ENCODE peak calls at places on chromosomes 16 and 17, in nine cellular contexts. One of them, this sample, is unnamed.

GRCh38 chr17:45388604-45389325 is 43.9 kb downstream of the ARHGAP27 start:
- DNase-seq in hepatic stellate cell: peak
- DNase-seq in EH: peak
- DNase-seq in cardiac fibroblast: peak
- DNase-seq in GM23248: peak
- DNase-seq in SK-N-DZ: no peak
- DNase-seq in LoVo: no peak
- DNase-seq in NCI-H1105: no peak
- DNase-seq in skeletal muscle cell: no peak
- DNase-seq in this sample: no peak

GRCh38 chr17:57284984-57285646 is 28.8 kb downstream of the MSI2 start:
- DNase-seq in EH: no peak
- DNase-seq in skeletal muscle cell: no peak
- DNase-seq in hepatic stellate cell: no peak
- DNase-seq in cardiac fibroblast: no peak
- DNase-seq in SK-N-DZ: no peak
- DNase-seq in LoVo: no peak
- DNase-seq in NCI-H1105: no peak
- DNase-seq in GM23248: no peak
- DNase-seq in this sample: no peak

GRCh38 chr17:45320931-45321461 is 4.2 kb upstream of the MAP3K14 start:
- DNase-seq in GM23248: peak
- DNase-seq in SK-N-DZ: no peak
- DNase-seq in LoVo: peak
- DNase-seq in cardiac fibroblast: peak
- DNase-seq in NCI-H1105: no peak
- DNase-seq in hepatic stellate cell: peak
- DNase-seq in skeletal muscle cell: peak
- DNase-seq in EH: peak
- DNase-seq in this sample: peak

GRCh38 chr16:29993903-29994612 is 1.4 kb downstream of the HIRIP3 start:
- DNase-seq in skeletal muscle cell: no peak
- DNase-seq in EH: no peak
- DNase-seq in hepatic stellate cell: no peak
- DNase-seq in GM23248: no peak
- DNase-seq in LoVo: no peak
- DNase-seq in SK-N-DZ: no peak
- DNase-seq in NCI-H1105: no peak
- DNase-seq in cardiac fibroblast: no peak
- DNase-seq in this sample: no peak

GRCh38 chr16:27286446-27286845 is 17.9 kb upstream of the NSMCE1 start:
- DNase-seq in LoVo: no peak
- DNase-seq in EH: peak
- DNase-seq in SK-N-DZ: no peak
- DNase-seq in skeletal muscle cell: peak
- DNase-seq in GM23248: peak
- DNase-seq in hepatic stellate cell: peak
- DNase-seq in cardiac fibroblast: peak
- DNase-seq in NCI-H1105: no peak
- DNase-seq in this sample: no peak

GRCh38 chr17:21373034-21373433 is 3.1 kb upstream of the KCNJ12 start:
- DNase-seq in GM23248: no peak
- DNase-seq in LoVo: no peak
- DNase-seq in SK-N-DZ: no peak
- DNase-seq in cardiac fibroblast: no peak
- DNase-seq in hepatic stellate cell: no peak
- DNase-seq in NCI-H1105: no peak
- DNase-seq in EH: no peak
- DNase-seq in skeletal muscle cell: peak
- DNase-seq in this sample: no peak

GRCh38 chr16:11038305-11038704 is 93.9 kb downstream of the CLEC16A start:
- DNase-seq in GM23248: no peak
- DNase-seq in EH: no peak
- DNase-seq in NCI-H1105: no peak
- DNase-seq in skeletal muscle cell: no peak
- DNase-seq in cardiac fibroblast: no peak
- DNase-seq in hepatic stellate cell: no peak
- DNase-seq in LoVo: no peak
- DNase-seq in SK-N-DZ: no peak
- DNase-seq in this sample: no peak

GRCh38 chr17:59299400-59300092 is 31.9 kb upstream of the YPEL2 start:
- DNase-seq in GM23248: no peak
- DNase-seq in skeletal muscle cell: no peak
- DNase-seq in NCI-H1105: no peak
- DNase-seq in hepatic stellate cell: no peak
- DNase-seq in SK-N-DZ: no peak
- DNase-seq in EH: no peak
- DNase-seq in cardiac fibroblast: no peak
- DNase-seq in LoVo: no peak
- DNase-seq in this sample: no peak

GRCh38 chr16:424033-424622 is 1.3 kb upstream of the RAB11FIP3 start:
- DNase-seq in NCI-H1105: no peak
- DNase-seq in GM23248: peak
- DNase-seq in hepatic stellate cell: peak
- DNase-seq in cardiac fibroblast: peak
- DNase-seq in EH: peak
- DNase-seq in LoVo: peak
- DNase-seq in skeletal muscle cell: peak
- DNase-seq in SK-N-DZ: no peak
- DNase-seq in this sample: peak

GRCh38 chr16:54938351-54939346 is 8.0 kb downstream of the IRX5 start:
- DNase-seq in cardiac fibroblast: no peak
- DNase-seq in EH: no peak
- DNase-seq in hepatic stellate cell: no peak
- DNase-seq in NCI-H1105: no peak
- DNase-seq in skeletal muscle cell: no peak
- DNase-seq in GM23248: peak
- DNase-seq in LoVo: no peak
- DNase-seq in SK-N-DZ: no peak
- DNase-seq in this sample: no peak

GRCh38 chr16:11949527-11949926 is 7.7 kb upstream of the NPIPB2 start:
- DNase-seq in LoVo: peak
- DNase-seq in hepatic stellate cell: peak
- DNase-seq in SK-N-DZ: peak
- DNase-seq in NCI-H1105: peak
- DNase-seq in EH: peak
- DNase-seq in skeletal muscle cell: no peak
- DNase-seq in cardiac fibroblast: peak
- DNase-seq in GM23248: peak
- DNase-seq in this sample: no peak

GRCh38 chr16:90008708-90009145 is 10.5 kb downstream of the DBNDD1 start:
- DNase-seq in EH: no peak
- DNase-seq in hepatic stellate cell: no peak
- DNase-seq in NCI-H1105: no peak
- DNase-seq in LoVo: no peak
- DNase-seq in cardiac fibroblast: no peak
- DNase-seq in skeletal muscle cell: no peak
- DNase-seq in GM23248: no peak
- DNase-seq in SK-N-DZ: no peak
- DNase-seq in this sample: no peak

GRCh38 chr17:40326014-40326831 is 17.2 kb downstream of the RARA start:
- DNase-seq in NCI-H1105: no peak
- DNase-seq in LoVo: no peak
- DNase-seq in GM23248: no peak
- DNase-seq in hepatic stellate cell: no peak
- DNase-seq in skeletal muscle cell: no peak
- DNase-seq in EH: no peak
- DNase-seq in cardiac fibroblast: no peak
- DNase-seq in SK-N-DZ: no peak
- DNase-seq in this sample: no peak

GRCh38 chr16:85210423-85211169 is 98.3 kb upstream of the CIBAR2 start:
- DNase-seq in SK-N-DZ: no peak
- DNase-seq in EH: peak
- DNase-seq in skeletal muscle cell: no peak
- DNase-seq in LoVo: peak
- DNase-seq in hepatic stellate cell: peak
- DNase-seq in cardiac fibroblast: peak
- DNase-seq in GM23248: peak
- DNase-seq in NCI-H1105: no peak
- DNase-seq in this sample: no peak

GRCh38 chr17:54544239-54544638 is 356.4 kb upstream of the TOM1L1 start:
- DNase-seq in LoVo: no peak
- DNase-seq in GM23248: no peak
- DNase-seq in NCI-H1105: no peak
- DNase-seq in hepatic stellate cell: no peak
- DNase-seq in skeletal muscle cell: no peak
- DNase-seq in SK-N-DZ: peak
- DNase-seq in EH: no peak
- DNase-seq in cardiac fibroblast: no peak
- DNase-seq in this sample: no peak